ENCODE peak calls at places on chromosomes 1 and 21, in five cellular contexts. C, A, W, G and K are unnamed samples.

GRCh38 chr1:219174672-219175564 is 1.2 kb downstream of the LYPLAL1 start:
- DNase-seq in C (no peak), A (peak; percentile 49), W (peak; percentile 68), G (no peak), K (peak; percentile 25)

GRCh38 chr1:24748191-24749121 is 3.2 kb downstream of the CLIC4 start:
- DNase-seq in C (no peak), A (no peak), W (peak; percentile 82), G (no peak), K (no peak)

GRCh38 chr1:159282118-159282517 is 20.0 kb upstream of the FCER1A start:
- DNase-seq in C (no peak), A (peak; percentile 48), W (no peak), G (no peak), K (no peak)

GRCh38 chr1:47232187-47232874 is at the start of gene TAL1:
- DNase-seq in C (no peak), A (no peak), W (no peak), G (peak; percentile 66), K (peak; percentile 93)

GRCh38 chr1:203037509-203038190 is 11.4 kb downstream of the PPFIA4 start:
- DNase-seq in C (no peak), A (no peak), W (no peak), G (no peak), K (no peak)

GRCh38 chr1:200306954-200307754 is 102.7 kb downstream of the ZNF281 start:
- DNase-seq in C (no peak), A (peak; percentile 40), W (peak; percentile 17), G (no peak), K (peak; percentile 72)

GRCh38 chr1:95321516-95321915 is 87.5 kb downstream of the RWDD3 start:
- DNase-seq in C (no peak), A (no peak), W (no peak), G (no peak), K (no peak)

GRCh38 chr21:16407403-16408279 is 677.9 kb downstream of the USP25 start:
- DNase-seq in C (no peak), A (no peak), W (no peak), G (no peak), K (no peak)

GRCh38 chr1:52141513-52142219 is at the start of gene ZFYVE9:
- DNase-seq in C (peak; percentile 81), A (peak; percentile 56), W (no peak), G (peak; percentile 88), K (peak; percentile 88)

GRCh38 chr1:10726355-10726754 is 70.1 kb downstream of the CASZ1 start:
- DNase-seq in C (no peak), A (no peak), W (no peak), G (no peak), K (no peak)

GRCh38 chr1:44653107-44653964 is 20.9 kb downstream of the TMEM53 start:
- DNase-seq in C (no peak), A (no peak), W (no peak), G (no peak), K (no peak)

GRCh38 chr1:243253211-243253926 is 1.7 kb downstream of the CEP170 start:
- DNase-seq in C (no peak), A (peak; percentile 7), W (no peak), G (no peak), K (peak; percentile 22)

GRCh38 chr1:103162360-103162759 is 54.0 kb upstream of the COL11A1 start:
- DNase-seq in C (no peak), A (no peak), W (no peak), G (no peak), K (no peak)

GRCh38 chr1:114122891-114123621 is 30.6 kb downstream of the SYT6 start:
- DNase-seq in C (no peak), A (no peak), W (no peak), G (no peak), K (no peak)

GRCh38 chr1:235990376-235990795 is 74.5 kb downstream of the NID1 start:
- DNase-seq in C (no peak), A (no peak), W (no peak), G (no peak), K (no peak)
- TF ChIP-seq ATF2 in C (no peak), A (no peak), W (no peak), G (no peak), K (no peak)

DNA sequence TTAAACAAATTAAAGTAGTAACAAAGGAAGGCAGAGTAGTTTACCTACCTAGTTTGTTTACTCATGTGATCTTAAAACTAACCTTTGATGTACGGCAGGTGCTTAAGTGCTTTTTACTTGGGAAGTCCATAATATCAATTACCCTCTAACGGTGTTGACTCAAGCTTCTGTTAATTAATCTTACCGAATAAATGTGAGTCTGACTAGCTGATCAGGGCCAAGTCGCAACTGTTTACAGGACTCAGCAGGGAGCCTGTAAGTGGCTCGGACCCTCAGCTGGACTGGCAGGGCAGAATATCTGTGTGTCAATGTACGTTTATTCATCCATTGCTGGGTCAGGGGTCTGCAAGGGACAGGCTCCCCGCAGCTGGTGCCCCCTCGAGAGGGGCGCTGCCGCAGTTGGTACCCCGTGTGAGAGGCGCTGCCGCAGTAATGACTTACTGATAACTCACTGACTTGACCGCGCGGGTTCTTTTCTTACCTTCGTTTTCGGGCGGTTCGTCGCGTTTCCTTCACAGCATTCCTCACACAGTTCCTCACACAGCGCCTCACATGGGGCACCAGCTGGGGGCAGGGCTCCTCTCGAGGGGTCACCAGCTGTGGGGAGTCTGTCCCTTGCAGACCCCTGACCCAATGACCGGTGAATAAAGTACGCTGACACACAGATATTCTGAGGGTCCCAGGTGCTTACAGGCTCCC is 2.9 kb downstream of the FMO1 start:
- DNase-seq in C (peak; percentile 40), A (no peak), W (no peak), G (peak; percentile 61), K (peak; percentile 12)
- TF ChIP-seq ATF2 in C (no peak), A (no peak), W (no peak), G (no peak), K (no peak)

DNA sequence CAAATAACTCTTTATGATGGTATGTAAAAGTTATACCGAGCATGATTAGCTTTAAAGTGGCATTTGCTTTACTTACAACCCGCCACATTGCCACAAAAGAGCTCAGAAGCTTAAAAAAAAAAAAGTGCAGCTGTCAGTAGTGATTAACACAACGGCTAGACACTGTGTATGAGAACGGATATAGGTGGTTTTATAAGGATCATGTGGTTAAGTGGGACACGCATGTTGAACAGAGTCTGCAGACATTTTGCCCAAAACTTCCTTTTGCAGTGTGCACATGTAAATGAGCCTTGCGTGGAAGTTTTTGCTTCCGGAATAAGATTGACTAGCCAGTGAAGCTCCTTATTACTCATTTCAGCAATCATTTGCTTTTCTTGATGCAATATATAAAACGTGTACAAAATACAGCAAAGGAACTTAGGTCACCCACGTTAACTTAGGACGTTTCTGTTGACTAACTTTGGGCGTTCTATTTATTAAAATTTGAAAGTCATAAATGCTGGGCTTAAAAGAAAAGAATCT is 58.7 kb upstream of the RGS1 start:
- DNase-seq in C (no peak), A (no peak), W (peak; percentile 99), G (no peak), K (no peak)
- TF ChIP-seq ATF2 in C (no peak), A (no peak), W (peak; percentile 99), G (no peak), K (no peak)

GRCh38 chr1:182484531-182485257 is 34.7 kb downstream of the RGSL1 start:
- DNase-seq in C (peak; percentile 54), A (no peak), W (peak; percentile 30), G (peak; percentile 55), K (no peak)
- TF ChIP-seq ATF2 in C (no peak), A (no peak), W (no peak), G (no peak), K (no peak)

DNA sequence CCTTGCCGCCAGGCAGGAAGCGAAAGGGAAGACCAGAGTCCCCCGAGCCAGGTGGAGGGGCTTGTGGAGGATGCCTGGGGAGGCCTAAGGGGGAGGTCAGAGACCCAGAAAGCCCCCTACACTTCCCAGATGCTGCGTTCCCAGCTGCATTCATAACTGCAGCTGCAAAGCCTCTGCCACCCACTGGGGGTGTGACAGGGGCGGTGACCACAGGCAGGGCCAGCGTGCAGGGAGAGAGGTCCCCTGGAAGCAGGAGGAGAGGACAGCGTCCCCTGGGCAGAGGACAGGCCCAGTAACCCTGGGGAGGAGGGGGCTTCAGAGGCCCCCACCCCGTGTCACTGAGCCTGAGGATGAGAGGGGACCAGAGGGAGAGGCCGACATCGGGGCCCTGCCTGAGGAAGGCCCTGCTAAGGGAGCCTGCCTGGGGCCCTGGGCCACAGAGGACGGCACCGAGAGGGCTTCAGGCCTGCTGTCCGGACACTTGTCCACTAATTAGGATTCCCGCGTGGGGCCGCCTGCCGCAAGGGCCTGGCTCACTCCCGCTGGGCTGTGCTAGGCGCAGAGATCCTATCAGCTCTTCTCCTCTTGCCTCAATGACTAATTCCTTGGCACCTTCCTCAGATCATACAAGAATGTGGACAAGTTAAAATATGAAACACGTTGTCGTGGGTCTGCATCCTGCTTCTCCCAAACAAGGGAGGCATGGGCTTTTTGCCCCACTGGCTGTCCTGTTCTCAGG is 49.1 kb upstream of the CCDC27 start:
- DNase-seq in C (no peak), A (no peak), W (no peak), G (no peak), K (no peak)
- TF ChIP-seq ATF2 in C (no peak), A (no peak), W (no peak), G (no peak), K (no peak)

DNA sequence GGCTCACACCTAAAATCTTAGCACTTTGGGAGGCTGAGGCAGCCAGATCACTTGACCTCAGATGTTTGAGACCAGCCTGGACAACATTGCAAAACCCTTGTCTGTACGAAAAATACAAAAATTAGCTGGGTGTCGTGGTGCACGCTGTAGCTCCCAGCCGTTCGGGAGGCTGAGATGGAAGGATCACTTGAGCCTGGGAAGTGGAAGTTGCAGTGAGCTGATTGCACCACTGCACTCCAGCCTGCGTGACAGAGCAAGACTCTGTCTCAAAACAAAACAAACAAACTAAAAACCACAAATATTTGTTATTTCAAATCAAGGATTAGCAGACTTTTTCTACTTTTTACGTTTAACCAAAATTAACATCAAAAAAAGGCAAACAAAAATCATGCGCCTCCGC is 31.3 kb downstream of the INKA2 start:
- DNase-seq in C (no peak), A (no peak), W (no peak), G (no peak), K (no peak)
- TF ChIP-seq ATF2 in C (no peak), A (no peak), W (no peak), G (no peak), K (no peak)

GRCh38 chr1:115761601-115762302 is 6.8 kb downstream of the CASQ2 start:
- DNase-seq in C (no peak), A (no peak), W (no peak), G (no peak), K (no peak)

GRCh38 chr1:115762792-115763191 is 5.7 kb downstream of the CASQ2 start:
- DNase-seq in C (no peak), A (no peak), W (no peak), G (no peak), K (no peak)

GRCh38 chr1:115765091-115765490 is 3.4 kb downstream of the CASQ2 start:
- DNase-seq in C (no peak), A (no peak), W (no peak), G (no peak), K (no peak)

GRCh38 chr1:115767403-115767802 is 1.1 kb downstream of the CASQ2 start:
- DNase-seq in C (no peak), A (no peak), W (no peak), G (no peak), K (no peak)

DNA sequence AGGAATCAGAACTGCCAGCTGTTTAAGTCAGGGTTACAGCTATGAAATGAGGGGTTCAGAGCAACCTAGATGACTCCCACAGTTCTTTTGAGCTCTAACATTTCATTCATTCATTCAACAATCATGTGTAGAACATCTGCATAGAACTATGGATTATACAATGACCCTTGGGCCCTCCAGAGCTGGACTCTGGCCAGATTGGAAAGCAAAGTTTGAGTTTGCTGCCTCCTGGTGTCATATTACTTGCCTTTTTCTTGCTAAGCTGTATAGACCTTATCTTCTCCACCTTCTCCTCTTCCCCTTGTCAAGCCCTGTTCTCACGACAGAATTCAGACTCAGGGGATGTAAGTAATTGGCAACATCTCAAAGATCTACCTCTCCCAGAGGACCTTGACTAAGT is 4.0 kb downstream of the CASQ2 start:
- DNase-seq in C (no peak), A (peak; percentile 57), W (no peak), G (no peak), K (peak; percentile 29)
- TF ChIP-seq ATF2 in C (no peak), A (no peak), W (no peak), G (no peak), K (no peak)